ENCODE peak calls at places on chromosomes 12 and 14, in seven cellular contexts. One of them, this sample, is unnamed.

GRCh38 chr14:59772252-59772651 is 98.3 kb downstream of the RTN1 start:
- DNase-seq in naive B cell: no peak
- DNase-seq in BE2C: no peak
- DNase-seq in caudate nucleus: no peak
- DNase-seq in stimulated activated CD8-positive, alpha-beta memory T cell treated with anti-CD3 and anti-CD28 coated beads, Interleukin-2, amount 100 ng/mL, for 1 hour: no peak
- DNase-seq in central memory CD4-positive, alpha-beta T cell: no peak
- DNase-seq in astrocyte of the cerebellum: no peak
- DNase-seq in this sample: no peak

GRCh38 chr14:63908667-63909264 is 56.0 kb downstream of the SYNE2 start:
- DNase-seq in naive B cell: no peak
- DNase-seq in BE2C: no peak
- DNase-seq in caudate nucleus: no peak
- DNase-seq in stimulated activated CD8-positive, alpha-beta memory T cell treated with anti-CD3 and anti-CD28 coated beads, Interleukin-2, amount 100 ng/mL, for 1 hour: no peak
- DNase-seq in central memory CD4-positive, alpha-beta T cell: no peak
- DNase-seq in astrocyte of the cerebellum: no peak
- DNase-seq in this sample: no peak

GRCh38 chr12:132949936-132950837 is 5.9 kb downstream of the ZNF605 start:
- DNase-seq in naive B cell: no peak
- DNase-seq in BE2C: no peak
- DNase-seq in caudate nucleus: no peak
- DNase-seq in stimulated activated CD8-positive, alpha-beta memory T cell treated with anti-CD3 and anti-CD28 coated beads, Interleukin-2, amount 100 ng/mL, for 1 hour: no peak
- DNase-seq in central memory CD4-positive, alpha-beta T cell: no peak
- DNase-seq in astrocyte of the cerebellum: no peak
- DNase-seq in this sample: no peak

GRCh38 chr12:12327802-12328201 is 22.2 kb downstream of the MANSC1 start:
- DNase-seq in naive B cell: peak
- DNase-seq in BE2C: peak
- DNase-seq in caudate nucleus: no peak
- DNase-seq in stimulated activated CD8-positive, alpha-beta memory T cell treated with anti-CD3 and anti-CD28 coated beads, Interleukin-2, amount 100 ng/mL, for 1 hour: no peak
- DNase-seq in central memory CD4-positive, alpha-beta T cell: peak
- DNase-seq in astrocyte of the cerebellum: peak
- DNase-seq in this sample: no peak

GRCh38 chr14:42469637-42470426 is 863.2 kb downstream of the LRFN5 start:
- DNase-seq in naive B cell: no peak
- DNase-seq in BE2C: no peak
- DNase-seq in caudate nucleus: no peak
- DNase-seq in stimulated activated CD8-positive, alpha-beta memory T cell treated with anti-CD3 and anti-CD28 coated beads, Interleukin-2, amount 100 ng/mL, for 1 hour: no peak
- DNase-seq in central memory CD4-positive, alpha-beta T cell: no peak
- DNase-seq in astrocyte of the cerebellum: no peak
- DNase-seq in this sample: no peak

GRCh38 chr12:45273717-45274271 is 57.9 kb downstream of the ANO6 start:
- DNase-seq in naive B cell: no peak
- DNase-seq in BE2C: no peak
- DNase-seq in caudate nucleus: no peak
- DNase-seq in stimulated activated CD8-positive, alpha-beta memory T cell treated with anti-CD3 and anti-CD28 coated beads, Interleukin-2, amount 100 ng/mL, for 1 hour: no peak
- DNase-seq in central memory CD4-positive, alpha-beta T cell: no peak
- DNase-seq in astrocyte of the cerebellum: peak
- DNase-seq in this sample: no peak

GRCh38 chr14:59664741-59665140 is 88.1 kb upstream of the CCDC175 start:
- DNase-seq in naive B cell: no peak
- DNase-seq in BE2C: no peak
- DNase-seq in caudate nucleus: no peak
- DNase-seq in stimulated activated CD8-positive, alpha-beta memory T cell treated with anti-CD3 and anti-CD28 coated beads, Interleukin-2, amount 100 ng/mL, for 1 hour: no peak
- DNase-seq in central memory CD4-positive, alpha-beta T cell: no peak
- DNase-seq in astrocyte of the cerebellum: peak
- DNase-seq in this sample: no peak

GRCh38 chr14:91910201-91910600 is 37.3 kb downstream of the FBLN5 start:
- DNase-seq in naive B cell: no peak
- DNase-seq in BE2C: no peak
- DNase-seq in caudate nucleus: no peak
- DNase-seq in stimulated activated CD8-positive, alpha-beta memory T cell treated with anti-CD3 and anti-CD28 coated beads, Interleukin-2, amount 100 ng/mL, for 1 hour: no peak
- DNase-seq in central memory CD4-positive, alpha-beta T cell: no peak
- DNase-seq in astrocyte of the cerebellum: no peak
- DNase-seq in this sample: no peak

GRCh38 chr12:91870872-91871707 is 274.6 kb downstream of the BTG1 start:
- DNase-seq in naive B cell: no peak
- DNase-seq in BE2C: no peak
- DNase-seq in caudate nucleus: no peak
- DNase-seq in stimulated activated CD8-positive, alpha-beta memory T cell treated with anti-CD3 and anti-CD28 coated beads, Interleukin-2, amount 100 ng/mL, for 1 hour: no peak
- DNase-seq in central memory CD4-positive, alpha-beta T cell: peak
- DNase-seq in astrocyte of the cerebellum: no peak
- DNase-seq in this sample: no peak

GRCh38 chr14:56709201-56709600 is 101.1 kb downstream of the OTX2 start:
- DNase-seq in naive B cell: no peak
- DNase-seq in BE2C: no peak
- DNase-seq in caudate nucleus: no peak
- DNase-seq in stimulated activated CD8-positive, alpha-beta memory T cell treated with anti-CD3 and anti-CD28 coated beads, Interleukin-2, amount 100 ng/mL, for 1 hour: no peak
- DNase-seq in central memory CD4-positive, alpha-beta T cell: no peak
- DNase-seq in astrocyte of the cerebellum: no peak
- DNase-seq in this sample: no peak

GRCh38 chr12:108611884-108612415 is 14.1 kb upstream of the TMEM119 start:
- DNase-seq in naive B cell: peak
- DNase-seq in BE2C: peak
- DNase-seq in caudate nucleus: no peak
- DNase-seq in stimulated activated CD8-positive, alpha-beta memory T cell treated with anti-CD3 and anti-CD28 coated beads, Interleukin-2, amount 100 ng/mL, for 1 hour: no peak
- DNase-seq in central memory CD4-positive, alpha-beta T cell: peak
- DNase-seq in astrocyte of the cerebellum: peak
- DNase-seq in this sample: peak

GRCh38 chr14:71242237-71242748 is 335.0 kb downstream of the PCNX1 start:
- DNase-seq in naive B cell: no peak
- DNase-seq in BE2C: peak
- DNase-seq in caudate nucleus: no peak
- DNase-seq in stimulated activated CD8-positive, alpha-beta memory T cell treated with anti-CD3 and anti-CD28 coated beads, Interleukin-2, amount 100 ng/mL, for 1 hour: no peak
- DNase-seq in central memory CD4-positive, alpha-beta T cell: no peak
- DNase-seq in astrocyte of the cerebellum: no peak
- DNase-seq in this sample: no peak

GRCh38 chr12:12428961-12429657 is 72.2 kb downstream of the BORCS5 start:
- DNase-seq in naive B cell: no peak
- DNase-seq in BE2C: no peak
- DNase-seq in caudate nucleus: no peak
- DNase-seq in stimulated activated CD8-positive, alpha-beta memory T cell treated with anti-CD3 and anti-CD28 coated beads, Interleukin-2, amount 100 ng/mL, for 1 hour: no peak
- DNase-seq in central memory CD4-positive, alpha-beta T cell: no peak
- DNase-seq in astrocyte of the cerebellum: no peak
- DNase-seq in this sample: no peak

GRCh38 chr12:18101043-18101442 is 11.1 kb upstream of the RERGL start:
- DNase-seq in naive B cell: no peak
- DNase-seq in BE2C: no peak
- DNase-seq in caudate nucleus: no peak
- DNase-seq in stimulated activated CD8-positive, alpha-beta memory T cell treated with anti-CD3 and anti-CD28 coated beads, Interleukin-2, amount 100 ng/mL, for 1 hour: no peak
- DNase-seq in central memory CD4-positive, alpha-beta T cell: no peak
- DNase-seq in astrocyte of the cerebellum: no peak
- DNase-seq in this sample: no peak

GRCh38 chr12:20404576-20405346 is 36.4 kb downstream of the PDE3A start:
- DNase-seq in naive B cell: no peak
- DNase-seq in BE2C: peak
- DNase-seq in caudate nucleus: no peak
- DNase-seq in stimulated activated CD8-positive, alpha-beta memory T cell treated with anti-CD3 and anti-CD28 coated beads, Interleukin-2, amount 100 ng/mL, for 1 hour: no peak
- DNase-seq in central memory CD4-positive, alpha-beta T cell: no peak
- DNase-seq in astrocyte of the cerebellum: peak
- DNase-seq in this sample: no peak

GRCh38 chr12:102064476-102064875 is 2.7 kb upstream of the WASHC3 start:
- DNase-seq in naive B cell: no peak
- DNase-seq in BE2C: no peak
- DNase-seq in caudate nucleus: no peak
- DNase-seq in stimulated activated CD8-positive, alpha-beta memory T cell treated with anti-CD3 and anti-CD28 coated beads, Interleukin-2, amount 100 ng/mL, for 1 hour: no peak
- DNase-seq in central memory CD4-positive, alpha-beta T cell: no peak
- DNase-seq in astrocyte of the cerebellum: no peak
- DNase-seq in this sample: no peak

GRCh38 chr12:89328483-89329030 is 23.7 kb downstream of the DUSP6 start:
- DNase-seq in naive B cell: no peak
- DNase-seq in BE2C: no peak
- DNase-seq in caudate nucleus: no peak
- DNase-seq in stimulated activated CD8-positive, alpha-beta memory T cell treated with anti-CD3 and anti-CD28 coated beads, Interleukin-2, amount 100 ng/mL, for 1 hour: no peak
- DNase-seq in central memory CD4-positive, alpha-beta T cell: no peak
- DNase-seq in astrocyte of the cerebellum: no peak
- DNase-seq in this sample: no peak

This sample was measured in central memory CD8-positive, alpha-beta T cell.